ENCODE peak calls at places on chromosomes 11 and 22, in nine cellular contexts. Z is heart left ventricle; I is PC-9; C is Caco-2; Y is astrocyte; A is CD4-positive, CD25-positive, alpha-beta regulatory T cell; H is fibroblast of lung; P is heart right ventricle; L is mammary epithelial cell. S is an unnamed sample. For H3K27me3, the result is how much of the 10 kb centered on the place peaks cover.

GRCh38 chr11:68574308-68574707 is 110.0 kb upstream of the GAL start:
- DNase-seq in Z (no peak), I (no peak), C (no peak), Y (peak), A (no peak), H (no peak), P (no peak), L (peak), S (no peak)

GRCh38 chr11:86954288-86955110 is 696 bp downstream of the FZD4 start:
- DNase-seq in Z (peak), I (no peak), C (no peak), Y (no peak), A (no peak), H (no peak), P (peak), L (peak), S (no peak)

GRCh38 chr22:29570912-29571549 is 9.9 kb downstream of the NIPSNAP1 start:
- DNase-seq in Z (no peak), I (no peak), C (no peak), Y (no peak), A (no peak), H (no peak), P (no peak), L (no peak), S (no peak)

GRCh38 chr11:69317401-69318092 is 23.6 kb downstream of the MYEOV start:
- DNase-seq in Z (no peak), I (no peak), C (no peak), Y (peak), A (no peak), H (peak), P (no peak), L (no peak), S (no peak)

GRCh38 chr11:5643585-5643984 is 18.8 kb downstream of the TRIM34 start:
- DNase-seq in Z (no peak), I (no peak), C (no peak), Y (no peak), A (no peak), H (no peak), P (no peak), L (no peak), S (no peak)

GRCh38 chr11:61871158-61871597 is 20.2 kb downstream of the FADS3 start:
- DNase-seq in Z (peak), I (peak), C (peak), Y (peak), A (peak), H (peak), P (peak), L (peak), S (no peak)

GRCh38 chr11:13776134-13776815 is 107.8 kb downstream of the FAR1 start:
- DNase-seq in Z (no peak), I (no peak), C (no peak), Y (no peak), A (peak), H (no peak), P (no peak), L (peak), S (no peak)

GRCh38 chr11:63961608-63962412 is 12.6 kb upstream of the COX8A start:
- DNase-seq in Z (no peak), I (no peak), C (peak), Y (no peak), A (peak), H (peak), P (no peak), L (peak), S (no peak)

GRCh38 chr11:73974611-73975478 is 7.8 kb downstream of the UCP2 start:
- DNase-seq in Z (no peak), I (no peak), C (peak), Y (no peak), A (no peak), H (no peak), P (no peak), L (no peak), S (no peak)

GRCh38 chr11:10263929-10264328 is 30.1 kb downstream of the SBF2 start:
- DNase-seq in Z (no peak), I (no peak), C (no peak), Y (peak), A (no peak), H (peak), P (no peak), L (peak), S (peak)

GRCh38 chr11:124394408-124394807 is 4.4 kb downstream of the OR8B3 start:
- DNase-seq in Z (no peak), I (no peak), C (no peak), Y (peak), A (no peak), H (peak), P (no peak), L (no peak), S (no peak)

GRCh38 chr22:33163815-33164214 is 105.6 kb upstream of the SYN3 start:
- DNase-seq in Z (no peak), I (no peak), C (no peak), Y (no peak), A (no peak), H (no peak), P (no peak), L (no peak), S (no peak)

GRCh38 chr11:84419576-84419975 is 1133.4 kb upstream of the CCDC90B start:
- DNase-seq in Z (no peak), I (no peak), C (no peak), Y (no peak), A (no peak), H (no peak), P (no peak), L (no peak), S (no peak)

GRCh38 chr22:38871360-38872171 is 450 bp downstream of the CBX6 start:
- DNase-seq in Z (no peak), I (no peak), C (no peak), Y (no peak), A (peak), H (no peak), P (no peak), L (peak), S (no peak)

GRCh38 chr11:44506375-44507016 is 59.0 kb upstream of the CD82 start:
- DNase-seq in Z (no peak), I (no peak), C (no peak), Y (no peak), A (no peak), H (no peak), P (no peak), L (no peak), S (no peak)

GRCh38 chr11:15730617-15731385 is 616.1 kb downstream of the INSC start:
- DNase-seq in Z (peak), I (no peak), C (no peak), Y (no peak), A (no peak), H (no peak), P (no peak), L (no peak), S (no peak)

GRCh38 chr11:67119577-67120391 is 721 bp downstream of the KDM2A start:
- DNase-seq in Z (peak), I (no peak), C (peak), Y (no peak), A (peak), H (no peak), P (peak), L (peak), S (no peak)

GRCh38 chr11:82883853-82884252 is 16.4 kb downstream of the PRCP start:
- DNase-seq in Z (peak), I (no peak), C (no peak), Y (no peak), A (no peak), H (no peak), P (no peak), L (no peak), S (no peak)

GRCh38 chr11:117606211-117606610 is 190.8 kb downstream of the DSCAML1 start:
- DNase-seq in Z (no peak), I (no peak), C (no peak), Y (no peak), A (peak), H (no peak), P (no peak), L (no peak), S (no peak)

GRCh38 chr22:31983911-31984661 is 39.8 kb downstream of the YWHAH start:
- DNase-seq in Z (no peak), I (no peak), C (no peak), Y (no peak), A (no peak), H (no peak), P (no peak), L (no peak), S (no peak)

GRCh38 chr11:116930586-116930985 is 93.2 kb upstream of the APOA1 start:
- DNase-seq in Z (no peak), I (peak), C (no peak), Y (no peak), A (no peak), H (no peak), P (no peak), L (no peak), S (no peak)

GRCh38 chr11:108324587-108324986 is 101.7 kb downstream of the ATM start:
- DNase-seq in Z (no peak), I (peak), C (no peak), Y (peak), A (no peak), H (peak), P (no peak), L (peak), S (peak)

GRCh38 chr11:61569701-61570100 is 11.2 kb downstream of the SYT7 start:
- DNase-seq in Z (no peak), I (no peak), C (no peak), Y (no peak), A (no peak), H (no peak), P (no peak), L (no peak), S (no peak)

GRCh38 chr22:46604306-46604690 is 15.9 kb upstream of the GRAMD4 start:
- DNase-seq in Z (no peak), I (no peak), C (no peak), Y (no peak), A (peak), H (peak), P (no peak), L (no peak), S (no peak)

GRCh38 chr11:18106688-18107087 is 806 bp upstream of the SAAL1 start:
- DNase-seq in Z (no peak), I (no peak), C (no peak), Y (peak), A (no peak), H (peak), P (no peak), L (peak), S (no peak)

GRCh38 chr11:104254347-104254746 is 90.4 kb upstream of the PDGFD start:
- DNase-seq in Z (no peak), I (no peak), C (peak), Y (peak), A (peak), H (peak), P (no peak), L (peak), S (no peak)

GRCh38 chr11:46361283-46362145 is 14.3 kb downstream of the DGKZ start:
- DNase-seq in Z (peak), I (no peak), C (no peak), Y (no peak), A (peak), H (peak), P (peak), L (no peak), S (no peak)

GRCh38 chr11:65311197-65311631 is 3.5 kb upstream of the CDC42EP2 start:
- DNase-seq in Z (no peak), I (peak), C (no peak), Y (no peak), A (no peak), H (peak), P (peak), L (peak), S (no peak)

GRCh38 chr11:9176136-9176535 is 84.7 kb upstream of the SCUBE2 start:
- DNase-seq in Z (no peak), I (no peak), C (no peak), Y (no peak), A (no peak), H (no peak), P (no peak), L (no peak), S (no peak)

GRCh38 chr11:46845440-46845739 is 690 bp downstream of the CKAP5 start:
- DNase-seq in Z (no peak), I (no peak), C (no peak), Y (no peak), A (no peak), H (peak), P (no peak), L (no peak), S (no peak)

GRCh38 chr11:26950260-26950719 is 43.6 kb upstream of the FIBIN start:
- DNase-seq in Z (no peak), I (no peak), C (no peak), Y (peak), A (no peak), H (peak), P (no peak), L (peak), S (no peak)

GRCh38 chr11:30730011-30730410 is 143.9 kb upstream of the MPPED2 start:
- DNase-seq in Z (no peak), I (no peak), C (no peak), Y (no peak), A (no peak), H (no peak), P (no peak), L (no peak), S (no peak)

GRCh38 chr11:63871962-63872832 is 33.3 kb downstream of the MARK2 start:
- DNase-seq in Z (peak), I (peak), C (peak), Y (peak), A (peak), H (peak), P (peak), L (peak), S (peak)

GRCh38 chr22:26573026-26573662 is 16.8 kb downstream of the TPST2 start:
- DNase-seq in Z (peak), I (no peak), C (no peak), Y (no peak), A (no peak), H (peak), P (peak), L (no peak), S (no peak)

GRCh38 chr11:43282607-43283440 is 29.0 kb upstream of the API5 start:
- DNase-seq in Z (no peak), I (no peak), C (peak), Y (no peak), A (peak), H (peak), P (peak), L (peak), S (no peak)

GRCh38 chr22:49260681-49261580 is 566.7 kb downstream of the BRD1 start:
- DNase-seq in Z (no peak), I (no peak), C (no peak), Y (no peak), A (no peak), H (no peak), P (no peak), L (no peak), S (no peak)
- H3K27me3 ChIP-seq in Z (under half), I (half or more), C (under half), Y (under half), A (under half), H (under half), P (under half), L (under half), S (under half)

GRCh38 chr11:72328366-72329224 is 84.6 kb upstream of the PHOX2A start:
- DNase-seq in Z (no peak), I (no peak), C (no peak), Y (peak), A (no peak), H (peak), P (no peak), L (no peak), S (no peak)

GRCh38 chr11:72330131-72330727 is 86.3 kb upstream of the PHOX2A start:
- DNase-seq in Z (no peak), I (no peak), C (no peak), Y (no peak), A (peak), H (no peak), P (no peak), L (no peak), S (no peak)

GRCh38 chr11:72331761-72332160 is 87.8 kb upstream of the PHOX2A start:
- DNase-seq in Z (no peak), I (no peak), C (no peak), Y (no peak), A (no peak), H (no peak), P (no peak), L (no peak), S (no peak)

GRCh38 chr11:72321381-72321996 is 77.5 kb upstream of the PHOX2A start:
- DNase-seq in Z (no peak), I (no peak), C (no peak), Y (peak), A (no peak), H (peak), P (no peak), L (peak), S (no peak)

DNA sequence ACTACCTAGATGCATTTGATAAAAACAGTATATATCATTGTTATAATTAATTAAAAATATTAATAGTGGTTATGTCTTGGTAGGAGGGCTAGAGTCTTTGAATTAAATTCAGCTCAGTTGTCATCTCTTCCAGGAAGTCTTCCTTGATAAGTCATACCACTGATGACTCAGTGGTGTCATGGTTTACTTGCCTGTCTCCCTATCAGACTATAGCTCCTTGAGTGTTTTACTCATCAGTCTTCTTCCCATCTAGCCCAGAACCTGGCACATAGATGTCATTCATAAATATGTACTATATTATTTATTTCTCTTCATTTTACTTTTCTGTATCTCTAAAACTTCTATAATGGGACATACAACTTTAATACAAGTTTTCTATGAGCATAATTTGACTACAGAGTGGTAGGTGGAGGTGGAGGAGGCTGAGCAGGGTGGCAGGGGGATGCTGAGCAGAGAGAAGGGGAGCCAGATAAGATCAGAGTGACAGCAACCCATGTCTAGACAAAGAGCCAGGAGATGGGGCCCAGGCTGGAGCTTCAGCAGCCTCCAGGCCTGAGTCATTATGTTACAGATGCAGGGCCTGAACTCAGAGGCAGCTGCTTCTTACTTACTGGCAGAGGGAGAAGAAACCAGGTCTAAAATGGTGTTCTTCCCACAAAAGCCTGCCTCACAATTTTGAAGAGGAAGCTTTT is 82.3 kb upstream of the PHOX2A start:
- DNase-seq in Z (no peak), I (no peak), C (no peak), Y (peak), A (no peak), H (peak), P (no peak), L (peak), S (no peak)
- H3K4me3 ChIP-seq in Z (no peak), I (no peak), C (no peak), Y (no peak), A (no peak), H (no peak), P (no peak), L (no peak), S (no peak)

DNA sequence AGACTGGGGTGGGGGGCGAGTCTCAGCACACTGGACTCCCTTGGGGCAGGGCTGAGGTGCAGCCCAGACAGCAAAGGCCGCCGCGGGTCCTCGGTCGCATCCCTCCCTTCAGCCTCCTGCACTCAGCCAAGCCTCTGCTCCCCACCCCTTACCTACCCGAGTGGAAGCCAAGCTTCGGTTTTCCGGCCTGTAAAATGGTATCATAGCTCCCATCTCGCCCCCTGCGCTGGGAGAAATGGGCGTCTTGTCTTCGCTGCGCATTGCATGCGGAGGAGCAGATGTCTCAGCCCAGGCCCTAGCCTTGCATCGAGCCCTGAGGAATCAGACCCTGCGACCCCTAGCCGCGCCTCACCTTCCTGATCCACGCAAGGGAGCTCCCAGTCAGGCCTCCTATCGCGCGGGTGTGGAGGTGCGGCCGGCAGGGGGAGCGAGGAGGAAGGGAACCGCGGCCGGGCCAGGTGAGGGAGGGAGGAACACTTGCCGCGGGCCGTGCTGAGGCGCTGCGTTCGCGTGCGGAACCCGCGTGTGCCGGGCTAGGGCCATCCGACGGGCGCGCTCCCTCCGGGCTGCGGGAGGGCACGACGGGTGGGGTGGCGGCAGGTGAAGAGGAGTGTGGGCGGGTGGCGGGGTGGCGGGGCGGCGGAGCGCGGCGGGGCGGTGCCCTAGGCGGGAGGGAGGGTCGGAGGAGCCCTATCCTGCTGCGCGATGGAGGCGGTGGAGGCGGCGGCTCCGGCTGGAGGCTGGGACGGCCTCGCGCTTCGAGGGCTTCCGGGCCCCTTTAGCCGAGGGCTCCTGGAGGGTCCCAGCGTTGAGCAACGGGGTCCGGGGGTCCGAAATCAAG is 4.1 kb upstream of the TBX1 start:
- DNase-seq in Z (no peak), I (no peak), C (peak), Y (no peak), A (peak), H (no peak), P (peak), L (peak), S (no peak)
- H3K27me3 ChIP-seq in Z (half or more), I (under half), C (under half), Y (half or more), A (under half), H (half or more), P (half or more), L (under half), S (under half)

GRCh38 chr11:113314065-113314388 is 356 bp upstream of the TTC12 start:
- DNase-seq in Z (no peak), I (no peak), C (no peak), Y (no peak), A (no peak), H (no peak), P (no peak), L (no peak), S (no peak)
- H3K4me3 ChIP-seq in Z (peak), I (peak), C (peak), Y (peak), A (peak), H (peak), P (no peak), L (peak), S (peak)

GRCh38 chr11:134357545-134357839 is 25.7 kb downstream of the GLB1L2 start:
- DNase-seq in Z (no peak), I (no peak), C (peak), Y (no peak), A (no peak), H (no peak), P (no peak), L (no peak), S (no peak)
- H3K27me3 ChIP-seq in Z (under half), I (under half), C (under half), Y (under half), A (under half), H (under half), P (under half), L (under half), S (under half)

DNA sequence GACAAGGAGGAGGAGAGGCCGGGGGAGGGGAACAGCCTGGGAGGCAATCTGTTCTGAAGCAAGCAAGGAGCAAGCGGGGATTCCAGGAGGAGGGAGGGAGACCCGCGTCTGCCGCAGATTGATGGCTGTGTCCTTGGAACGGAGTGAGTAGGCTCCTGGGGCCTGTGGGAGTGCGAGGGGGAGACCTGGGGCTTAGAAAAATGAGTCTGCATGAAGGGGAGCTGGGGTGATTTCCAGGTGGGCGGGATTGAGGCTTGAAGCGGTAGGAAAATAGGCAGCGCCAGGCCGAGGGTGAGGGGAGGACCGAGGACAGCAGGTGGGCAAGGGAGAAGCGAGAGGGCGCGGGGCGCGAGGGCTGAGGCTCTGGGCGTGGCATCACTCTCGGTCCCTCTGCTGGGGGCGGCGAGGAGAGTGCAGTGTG is 1.6 kb upstream of the LRRC55 start:
- DNase-seq in Z (no peak), I (no peak), C (no peak), Y (no peak), A (no peak), H (no peak), P (no peak), L (no peak), S (no peak)
- H3K4me3 ChIP-seq in Z (no peak), I (no peak), C (no peak), Y (no peak), A (no peak), H (no peak), P (no peak), L (no peak), S (no peak)